ENCODE peak calls at places on chromosomes 11 and 22, in five cellular contexts. G is cardiac muscle cell; U is stimulated activated CD4-positive, alpha-beta T cell treated with anti-CD3 and anti-CD28 coated beads, Interleukin-12 subunit alpha, Interleukin-12 subunit beta, amount 100 ng/mL, for 48 hours; P is NCI-H2171; Y is T-helper 1 cell. K is an unnamed sample.

GRCh38 chr11:19499999-19500398 is 212.6 kb upstream of the NAV2 start:
- DNase-seq in G (peak; percentile 46), U (no peak), P (no peak), Y (no peak), K (no peak)

GRCh38 chr22:42725606-42726355 is 5.1 kb upstream of the A4GALT start:
- DNase-seq in G (peak; percentile 60), U (no peak), P (no peak), Y (no peak), K (no peak)

GRCh38 chr22:32325416-32325801 is 32.3 kb upstream of the RFPL3 start:
- DNase-seq in G (peak; percentile 26), U (no peak), P (no peak), Y (no peak), K (no peak)

GRCh38 chr11:77654770-77655434 is 17.3 kb upstream of the CLNS1A start:
- DNase-seq in G (no peak), U (no peak), P (no peak), Y (no peak), K (no peak)

GRCh38 chr22:46148885-46149492 is 1.3 kb upstream of the PPARA start:
- DNase-seq in G (no peak), U (no peak), P (no peak), Y (no peak), K (no peak)

GRCh38 chr22:49853981-49854791 is 542 bp downstream of the ZBED4 start:
- DNase-seq in G (peak; percentile 27), U (no peak), P (no peak), Y (no peak), K (no peak)

GRCh38 chr11:123430736-123431356 is 777 bp downstream of the GRAMD1B start:
- DNase-seq in G (peak; percentile 59), U (no peak), P (no peak), Y (peak; percentile 37), K (no peak)

GRCh38 chr22:23036684-23037428 is 33.5 kb upstream of the GNAZ start:
- DNase-seq in G (peak; percentile 17), U (no peak), P (peak; percentile 61), Y (no peak), K (no peak)

GRCh38 chr22:41000941-41001721 is 50.0 kb downstream of the RBX1 start:
- DNase-seq in G (no peak), U (no peak), P (no peak), Y (no peak), K (no peak)

GRCh38 chr22:25057013-25057881 is 104.7 kb downstream of the KIAA1671 start:
- DNase-seq in G (peak; percentile 49), U (peak; percentile 89), P (peak; percentile 57), Y (peak; percentile 34), K (peak; percentile 52)

GRCh38 chr22:31278643-31279326 is 13.5 kb downstream of the PIK3IP1 start:
- DNase-seq in G (no peak), U (no peak), P (no peak), Y (no peak), K (no peak)

GRCh38 chr11:57116654-57117053 is 65.1 kb upstream of the LRRC55 start:
- DNase-seq in G (peak; percentile 68), U (peak; percentile 2), P (peak; percentile 54), Y (no peak), K (peak; percentile 5)

GRCh38 chr11:71301858-71302533 is 49.6 kb upstream of the SHANK2 start:
- DNase-seq in G (peak; percentile 15), U (no peak), P (no peak), Y (no peak), K (no peak)

GRCh38 chr11:100925935-100926334 is 203.7 kb downstream of the PGR start:
- DNase-seq in G (peak; percentile 61), U (no peak), P (no peak), Y (no peak), K (no peak)

GRCh38 chr22:25148149-25148691 is 51.4 kb upstream of the CRYBB3 start:
- DNase-seq in G (peak; percentile 7), U (no peak), P (no peak), Y (no peak), K (no peak)

GRCh38 chr11:67304511-67305113 is 1.3 kb downstream of the SSH3 start:
- DNase-seq in G (no peak), U (no peak), P (no peak), Y (no peak), K (no peak)

GRCh38 chr22:46854125-46854870 is 91.8 kb downstream of the TBC1D22A start:
- DNase-seq in G (peak; percentile 45), U (no peak), P (no peak), Y (no peak), K (no peak)

GRCh38 chr11:86149813-86150212 is 80.9 kb upstream of the PICALM start:
- DNase-seq in G (no peak), U (no peak), P (no peak), Y (no peak), K (no peak)

GRCh38 chr11:64916040-64916847 is 765 bp downstream of the ATG2A start:
- DNase-seq in G (peak; percentile 53), U (peak; percentile 3), P (no peak), Y (no peak), K (peak; percentile 71)

GRCh38 chr11:12090061-12090572 is 20.3 kb upstream of the MICAL2 start:
- DNase-seq in G (peak; percentile 63), U (no peak), P (no peak), Y (no peak), K (no peak)

GRCh38 chr11:57224537-57224936 is 12.5 kb downstream of the APLNR start:
- DNase-seq in G (no peak), U (no peak), P (no peak), Y (no peak), K (no peak)

GRCh38 chr11:114084414-114084813 is 24.9 kb downstream of the ZBTB16 start:
- DNase-seq in G (no peak), U (no peak), P (no peak), Y (no peak), K (no peak)

GRCh38 chr22:22375586-22376351 is 131.2 kb downstream of the VPREB1 start:
- DNase-seq in G (no peak), U (no peak), P (no peak), Y (no peak), K (no peak)

GRCh38 chr11:29616611-29617010 is 400.2 kb downstream of the KCNA4 start:
- DNase-seq in G (peak; percentile 51), U (no peak), P (no peak), Y (no peak), K (no peak)

GRCh38 chr11:12541588-12542151 is 132.6 kb upstream of the TEAD1 start:
- DNase-seq in G (no peak), U (no peak), P (no peak), Y (no peak), K (no peak)

GRCh38 chr22:48080304-48081165 is 1318.1 kb downstream of the TBC1D22A start:
- DNase-seq in G (no peak), U (no peak), P (no peak), Y (no peak), K (no peak)

GRCh38 chr11:22432331-22433065 is 94.3 kb downstream of the SLC17A6 start:
- DNase-seq in G (peak; percentile 83), U (no peak), P (no peak), Y (no peak), K (no peak)

GRCh38 chr11:70483077-70483861 is 84.9 kb downstream of the CTTN start:
- DNase-seq in G (peak; percentile 59), U (no peak), P (no peak), Y (no peak), K (peak; percentile 42)

K was measured in GM19239.